ENCODE peak calls at places on chromosome 10, in ten cellular contexts. K, X, U, T, V, E, A, G, Z and I are unnamed samples.

GRCh38 chr10:12042409-12042796 is 206 bp downstream of the UPF2 start:
- DNase-seq in X (peak; percentile 71), A (peak; percentile 29), Z (no peak), E (peak; percentile 46), U (no peak), V (peak; percentile 31), T (no peak), G (no peak), K (no peak), I (no peak)

GRCh38 chr10:43336641-43337318 is 34.7 kb upstream of the FXYD4 start:
- DNase-seq in Z (no peak), K (no peak), G (no peak), T (no peak), A (no peak), E (no peak), X (no peak), V (no peak), U (no peak), I (no peak)

GRCh38 chr10:77541247-77541646 is 96.4 kb downstream of the KCNMA1 start:
- DNase-seq in T (no peak), V (no peak), G (no peak), E (no peak), Z (no peak), U (no peak), K (no peak), X (no peak), A (no peak), I (no peak)

GRCh38 chr10:14801693-14802092 is 27.0 kb upstream of the FAM107B start:
- DNase-seq in A (no peak), T (no peak), U (no peak), E (no peak), G (no peak), X (no peak), K (no peak), V (no peak), Z (no peak), I (no peak)

GRCh38 chr10:46536171-46536570 is 20.3 kb downstream of the GPRIN2 start:
- DNase-seq in E (no peak), K (no peak), X (no peak), A (no peak), T (no peak), U (no peak), V (no peak), G (no peak), Z (no peak), I (no peak)

GRCh38 chr10:87863102-87863943 is at the start of the genes KLLN and PTEN:
- DNase-seq in G (peak; percentile 74), Z (peak; percentile 91), A (peak; percentile 63), X (peak; percentile 85), T (no peak), U (no peak), V (peak; percentile 82), E (peak; percentile 65), K (peak; percentile 90), I (peak; percentile 72)

GRCh38 chr10:123571978-123572377 is 94.2 kb upstream of the GPR26 start:
- DNase-seq in E (no peak), A (no peak), U (no peak), T (no peak), X (no peak), G (no peak), Z (no peak), V (no peak), K (no peak), I (no peak)

GRCh38 chr10:110792476-110792875 is 79.3 kb upstream of the PDCD4 start:
- DNase-seq in X (no peak), U (no peak), G (no peak), K (no peak), Z (no peak), T (no peak), A (no peak), V (no peak), E (no peak), I (no peak)

GRCh38 chr10:96690755-96691730 is 29.3 kb downstream of the PIK3AP1 start:
- DNase-seq in Z (no peak), X (no peak), K (no peak), G (no peak), U (no peak), A (no peak), E (no peak), T (no peak), V (no peak), I (no peak)

GRCh38 chr10:117948493-117948892 is 98.2 kb downstream of the RAB11FIP2 start:
- DNase-seq in U (no peak), V (no peak), K (no peak), Z (no peak), X (no peak), G (no peak), T (no peak), A (no peak), E (no peak), I (no peak)

GRCh38 chr10:124205432-124205831 is 112.0 kb upstream of the CHST15 start:
- DNase-seq in U (no peak), E (no peak), K (no peak), T (no peak), V (no peak), Z (no peak), G (no peak), X (no peak), A (no peak), I (no peak)

GRCh38 chr10:89029785-89030437 is 39.3 kb downstream of the FAS start:
- DNase-seq in Z (peak; percentile 57), V (peak; percentile 44), X (peak; percentile 15), E (peak; percentile 63), G (peak; percentile 48), K (peak; percentile 73), U (peak; percentile 49), T (peak; percentile 28), A (peak; percentile 39), I (peak; percentile 60)

GRCh38 chr10:6838118-6838517 is 258.0 kb upstream of the PRKCQ start:
- DNase-seq in X (no peak), G (no peak), V (no peak), T (no peak), A (no peak), K (no peak), Z (no peak), U (no peak), E (no peak), I (no peak)

GRCh38 chr10:6504296-6504695 is 75.8 kb downstream of the PRKCQ start:
- DNase-seq in V (no peak), K (no peak), A (no peak), G (no peak), T (no peak), U (no peak), Z (no peak), X (no peak), E (no peak), I (no peak)

GRCh38 chr10:49107890-49108274 is 7.4 kb downstream of the VSTM4 start:
- DNase-seq in T (no peak), K (no peak), E (no peak), V (no peak), U (no peak), Z (no peak), X (no peak), G (no peak), A (no peak), I (no peak)

GRCh38 chr10:99372546-99373271 is 43.6 kb downstream of the CNNM1 start:
- DNase-seq in T (no peak), Z (no peak), E (no peak), X (no peak), V (no peak), A (no peak), G (no peak), U (no peak), K (no peak), I (no peak)

GRCh38 chr10:317219-317868 is 182.1 kb downstream of the ZMYND11 start:
- DNase-seq in X (no peak), G (no peak), K (no peak), V (no peak), U (no peak), T (no peak), A (no peak), Z (no peak), E (no peak), I (no peak)

GRCh38 chr10:91196268-91197043 is 24.0 kb upstream of the PCGF5 start:
- DNase-seq in K (no peak), U (no peak), E (no peak), X (no peak), T (no peak), G (no peak), A (no peak), V (no peak), Z (no peak), I (no peak)

GRCh38 chr10:102641880-102642552 is 2.3 kb upstream of the TRIM8 start:
- DNase-seq in G (peak; percentile 93), E (peak; percentile 96), K (peak; percentile 97), U (peak; percentile 82), Z (peak; percentile 89), X (peak; percentile 97), A (peak; percentile 92), T (peak; percentile 77), V (peak; percentile 96), I (peak; percentile 96)

GRCh38 chr10:95341716-95342130 is 50.9 kb upstream of the PDLIM1 start:
- DNase-seq in V (no peak), T (no peak), Z (no peak), A (no peak), G (no peak), X (no peak), E (no peak), U (peak; percentile 5), K (no peak), I (no peak)

GRCh38 chr10:126080879-126081331 is 184.5 kb downstream of the FANK1 start:
- DNase-seq in E (no peak), A (no peak), V (no peak), T (no peak), K (no peak), U (no peak), G (no peak), X (no peak), Z (no peak), I (no peak)

GRCh38 chr10:12396567-12396966 is 47.2 kb downstream of the CAMK1D start:
- DNase-seq in T (no peak), V (no peak), X (no peak), K (no peak), A (no peak), E (no peak), U (no peak), Z (no peak), G (no peak), I (no peak)

GRCh38 chr10:101330236-101331225 is 23.4 kb upstream of the BTRC start:
- DNase-seq in Z (no peak), U (no peak), X (no peak), A (no peak), K (peak; percentile 76), G (no peak), E (no peak), V (no peak), T (no peak), I (no peak)

GRCh38 chr10:117239031-117239430 is 1.9 kb upstream of the SLC18A2 start:
- DNase-seq in A (no peak), Z (no peak), X (no peak), V (no peak), E (no peak), U (no peak), G (no peak), K (no peak), T (no peak), I (no peak)

GRCh38 chr10:44042926-44043602 is 341.8 kb downstream of the CXCL12 start:
- DNase-seq in Z (no peak), E (no peak), U (no peak), V (no peak), T (no peak), A (no peak), K (no peak), G (no peak), X (no peak), I (no peak)